ENCODE peak calls at places on chromosomes 5 and 9, in four cellular contexts. H is T-helper 2 cell, R is NCI-H774, O is NCI-H1417. P is an unnamed sample.
A peak's percentile ranks its signal among the peaks of the same experiment; 100 is the strongest.

GRCh38 chr5:140293091-140293996 is 9.6 kb downstream of the PFDN1 start:
- DNase-seq in H (no peak), O (no peak), R (no peak), P (no peak)

GRCh38 chr9:84166828-84167400 is 173.6 kb downstream of the SLC28A3 start:
- DNase-seq in R (peak; percentile 32), O (no peak), H (no peak), P (no peak)

GRCh38 chr5:161312882-161313281 is 233.6 kb downstream of the GABRB2 start:
- DNase-seq in H (no peak), R (no peak), O (no peak), P (no peak)

GRCh38 chr5:108259306-108259705 is 122.6 kb downstream of the FBXL17 start:
- DNase-seq in H (no peak), O (no peak), R (peak; percentile 15), P (no peak)

GRCh38 chr5:7209583-7210139 is 186.3 kb upstream of the ADCY2 start:
- DNase-seq in H (no peak), R (peak; percentile 54), O (peak; percentile 69), P (no peak)

GRCh38 chr9:20980713-20981481 is 50.5 kb downstream of the HACD4 start:
- DNase-seq in O (peak; percentile 2), R (no peak), H (no peak), P (no peak)

GRCh38 chr5:96067251-96067650 is 105.6 kb upstream of the ELL2 start:
- DNase-seq in O (no peak), R (no peak), H (no peak), P (no peak)

GRCh38 chr9:89593776-89594427 is 10.9 kb upstream of the GADD45G start:
- DNase-seq in H (no peak), R (peak; percentile 30), O (peak; percentile 11), P (peak; percentile 43)

GRCh38 chr5:172910828-172911627 is 48.2 kb upstream of the RPL26L1 start:
- DNase-seq in R (no peak), H (no peak), O (no peak), P (no peak)

GRCh38 chr5:158013939-158014338 is 155.0 kb upstream of the CLINT1 start:
- DNase-seq in H (no peak), O (peak; percentile 14), R (no peak), P (no peak)

GRCh38 chr5:96509721-96510383 is 76.8 kb upstream of the PCSK1 start:
- DNase-seq in R (no peak), H (no peak), O (no peak), P (no peak)

GRCh38 chr9:38259519-38260218 is 132.8 kb upstream of the ALDH1B1 start:
- DNase-seq in H (no peak), O (no peak), R (no peak), P (no peak)

GRCh38 chr9:135341612-135342169 is 137.9 kb upstream of the PPP1R26 start:
- DNase-seq in H (no peak), R (no peak), O (no peak), P (no peak)

GRCh38 chr9:104780796-104781395 is 17.0 kb downstream of the NIPSNAP3B start:
- DNase-seq in H (no peak), R (no peak), O (no peak), P (peak; percentile 12)

GRCh38 chr9:4987996-4988421 is 2.9 kb downstream of the JAK2 start:
- DNase-seq in R (peak; percentile 50), O (peak; percentile 45), H (peak; percentile 44), P (peak; percentile 60)

GRCh38 chr9:8486095-8486494 is 686.5 kb upstream of the DMAC1 start:
- DNase-seq in O (peak; percentile 12), H (no peak), R (no peak), P (peak; percentile 16)

GRCh38 chr5:151064916-151065499 is 15.8 kb downstream of the TNIP1 start:
- DNase-seq in R (no peak), O (no peak), H (no peak), P (no peak)

GRCh38 chr5:39519566-39520231 is 94.9 kb upstream of the DAB2 start:
- DNase-seq in R (no peak), O (no peak), H (no peak), P (no peak)

GRCh38 chr5:1107167-1108007 is 4.5 kb downstream of the SLC12A7 start:
- DNase-seq in R (no peak), O (no peak), H (no peak), P (no peak)

GRCh38 chr5:125700380-125700856 is 722.8 kb upstream of the GRAMD2B start:
- DNase-seq in H (no peak), R (peak; percentile 69), O (peak; percentile 80), P (peak; percentile 23)

GRCh38 chr5:142176255-142176654 is 67.7 kb downstream of the NDFIP1 start:
- DNase-seq in H (no peak), R (no peak), O (peak; percentile 2), P (no peak)

GRCh38 chr5:178356459-178356872 is 123.9 kb upstream of the PHYKPL start:
- DNase-seq in H (no peak), O (no peak), R (no peak), P (no peak)